ENCODE peak calls at places on chromosome 15, in eight cellular contexts. O is GM10248; B is CD4-positive, alpha-beta T cell; M is stromal cell of bone marrow; V is SK-N-DZ; U is left colon; Z is CD4-positive, CD25-positive, alpha-beta regulatory T cell; L is RPMI8226. F is an unnamed sample.

GRCh38 chr15:39628131-39628482 is 47.2 kb downstream of the THBS1 start:
- DNase-seq in V (no peak), L (no peak), B (no peak), U (no peak), O (no peak), M (no peak), Z (no peak), F (no peak)

GRCh38 chr15:62787401-62787800 is 255.1 kb upstream of the TPM1 start:
- DNase-seq in V (no peak), L (no peak), O (no peak), M (no peak), Z (no peak), U (no peak), B (no peak), F (no peak)

GRCh38 chr15:76024021-76024768 is 12.0 kb upstream of the NRG4 start:
- DNase-seq in U (no peak), Z (no peak), L (peak), V (no peak), O (no peak), M (no peak), B (no peak), F (no peak)

GRCh38 chr15:44811347-44811746 is 75.0 kb downstream of the TRIM69 start:
- DNase-seq in O (no peak), M (no peak), Z (no peak), B (no peak), V (no peak), U (peak), L (no peak), F (no peak)

GRCh38 chr15:48283361-48284157 is 47.7 kb upstream of the DUT start:
- DNase-seq in L (no peak), V (no peak), B (no peak), O (no peak), M (no peak), Z (no peak), U (no peak), F (no peak)

GRCh38 chr15:40722934-40723333 is 28.0 kb downstream of the RAD51 start:
- DNase-seq in L (no peak), B (no peak), U (no peak), M (no peak), Z (no peak), V (no peak), O (no peak), F (no peak)

GRCh38 chr15:51585953-51586352 is 36.6 kb downstream of the DMXL2 start:
- DNase-seq in U (no peak), B (no peak), L (no peak), M (no peak), O (no peak), V (no peak), Z (no peak), F (no peak)

GRCh38 chr15:32733276-32733675 is 15.5 kb downstream of the GREM1 start:
- DNase-seq in B (no peak), V (no peak), L (no peak), Z (no peak), O (no peak), U (no peak), M (peak), F (no peak)

GRCh38 chr15:31483053-31483923 is 156.7 kb downstream of the KLF13 start:
- DNase-seq in V (no peak), L (no peak), B (no peak), O (peak), U (peak), Z (peak), M (no peak), F (no peak)

GRCh38 chr15:96324900-96325299 is 5.6 kb upstream of the NR2F2 start:
- DNase-seq in L (no peak), O (no peak), U (no peak), M (no peak), B (no peak), Z (no peak), V (no peak), F (no peak)

GRCh38 chr15:41985236-41986160 is 13.1 kb upstream of the EHD4 start:
- DNase-seq in O (no peak), U (no peak), Z (no peak), M (no peak), V (no peak), L (no peak), B (no peak), F (no peak)

F was measured in pancreas.